ENCODE peak calls at places on chromosomes 5 and 9, in seven cellular contexts. W, N, K, U, J, I and X are unnamed samples.

GRCh38 chr5:1387059-1387755 is 42.3 kb upstream of the CLPTM1L start:
- DNase-seq in W (no peak), N (no peak), K (no peak), U (no peak), J (no peak), I (no peak), X (no peak)

GRCh38 chr9:2267171-2267740 is 252.1 kb downstream of the SMARCA2 start:
- DNase-seq in W (peak; percentile 19), N (peak; percentile 55), K (peak; percentile 50), U (no peak), J (no peak), I (no peak), X (no peak)

GRCh38 chr5:149563461-149563860 is 12.2 kb upstream of the CSNK1A1 start:
- DNase-seq in W (peak; percentile 60), N (peak; percentile 40), K (peak; percentile 75), U (no peak), J (no peak), I (no peak), X (no peak)

GRCh38 chr9:101671567-101671966 is 66.9 kb downstream of the GRIN3A start:
- DNase-seq in W (no peak), N (no peak), K (no peak), U (no peak), J (no peak), I (no peak), X (no peak)

GRCh38 chr5:72427488-72428437 is 79.4 kb downstream of the ZNF366 start:
- DNase-seq in W (peak; percentile 50), N (peak; percentile 67), K (peak; percentile 19), U (no peak), J (no peak), I (no peak), X (no peak)

GRCh38 chr5:39167141-39167972 is 52.0 kb downstream of the FYB1 start:
- DNase-seq in W (peak; percentile 7), N (peak; percentile 15), K (peak; percentile 22), U (no peak), J (no peak), I (no peak), X (no peak)

GRCh38 chr5:55154893-55155292 is 5.1 kb upstream of the GPX8 start:
- DNase-seq in W (peak; percentile 49), N (peak; percentile 52), K (peak; percentile 73), U (no peak), J (no peak), I (no peak), X (no peak)

GRCh38 chr9:37197158-37198033 is 77.0 kb downstream of the ZCCHC7 start:
- DNase-seq in W (peak; percentile 23), N (no peak), K (peak; percentile 24), U (no peak), J (no peak), I (no peak), X (no peak)

GRCh38 chr9:77906991-77907390 is 124.6 kb downstream of the GNAQ start:
- DNase-seq in W (no peak), N (no peak), K (no peak), U (no peak), J (no peak), I (no peak), X (no peak)

GRCh38 chr9:134910146-134910545 is 7.6 kb downstream of the FCN1 start:
- DNase-seq in W (no peak), N (no peak), K (no peak), U (no peak), J (no peak), I (no peak), X (no peak)

GRCh38 chr5:109218767-109219166 is 191.0 kb downstream of the PJA2 start:
- DNase-seq in W (no peak), N (no peak), K (no peak), U (no peak), J (no peak), I (no peak), X (no peak)

GRCh38 chr9:91274950-91275349 is 86.8 kb downstream of the AUH start:
- DNase-seq in W (no peak), N (no peak), K (no peak), U (no peak), J (no peak), I (no peak), X (no peak)

GRCh38 chr5:66252849-66253248 is 108.7 kb downstream of the SREK1 start:
- DNase-seq in W (no peak), N (no peak), K (no peak), U (no peak), J (no peak), I (no peak), X (no peak)

GRCh38 chr5:155697236-155697635 is 629.7 kb upstream of the SGCD start:
- DNase-seq in W (no peak), N (no peak), K (no peak), U (no peak), J (no peak), I (no peak), X (no peak)

GRCh38 chr9:110161940-110162339 is 46.0 kb downstream of the C9orf152 start:
- DNase-seq in W (no peak), N (no peak), K (no peak), U (no peak), J (no peak), I (no peak), X (no peak)

GRCh38 chr5:67214713-67215591 is 18.4 kb upstream of the CD180 start:
- DNase-seq in W (no peak), N (no peak), K (no peak), U (no peak), J (no peak), I (no peak), X (no peak)

GRCh38 chr9:123251324-123251723 is 17.1 kb downstream of the STRBP start:
- DNase-seq in W (no peak), N (no peak), K (no peak), U (no peak), J (no peak), I (no peak), X (no peak)

GRCh38 chr5:5014836-5015235 is 125.3 kb upstream of the ADAMTS16 start:
- DNase-seq in W (peak; percentile 68), N (peak; percentile 82), K (peak; percentile 94), U (no peak), J (no peak), I (no peak), X (no peak)

GRCh38 chr5:35478856-35479682 is 138.6 kb upstream of the SPEF2 start:
- DNase-seq in W (peak; percentile 55), N (peak; percentile 59), K (peak; percentile 72), U (no peak), J (no peak), I (no peak), X (no peak)

GRCh38 chr9:14106699-14107098 is 207.2 kb downstream of the NFIB start:
- DNase-seq in W (no peak), N (no peak), K (no peak), U (no peak), J (no peak), I (no peak), X (no peak)

GRCh38 chr5:167759411-167759821 is 532.0 kb upstream of the WWC1 start:
- DNase-seq in W (peak; percentile 66), N (no peak), K (peak; percentile 68), U (no peak), J (no peak), I (no peak), X (no peak)

GRCh38 chr5:134436523-134437339 is 25.1 kb upstream of the CDKN2AIPNL start:
- DNase-seq in W (peak; percentile 96), N (peak; percentile 77), K (peak; percentile 99), U (peak; percentile 25), J (peak; percentile 21), I (peak; percentile 37), X (peak; percentile 83)

GRCh38 chr5:53603009-53603687 is 42.7 kb downstream of the NDUFS4 start:
- DNase-seq in W (no peak), N (no peak), K (peak; percentile 23), U (no peak), J (no peak), I (no peak), X (no peak)

GRCh38 chr9:131320031-131320685 is 30.6 kb downstream of the PLPP7 start:
- DNase-seq in W (peak; percentile 47), N (peak; percentile 47), K (no peak), U (no peak), J (no peak), I (no peak), X (no peak)

GRCh38 chr5:68749648-68750047 is 344.2 kb upstream of the SLC30A5 start:
- DNase-seq in W (peak; percentile 16), N (no peak), K (peak; percentile 14), U (no peak), J (no peak), I (no peak), X (no peak)

GRCh38 chr9:38085308-38085707 is 16.3 kb upstream of the SHB start:
- DNase-seq in W (no peak), N (no peak), K (no peak), U (no peak), J (no peak), I (no peak), X (peak; percentile 16)

GRCh38 chr9:38047301-38048251 is 21.5 kb downstream of the SHB start:
- DNase-seq in W (peak; percentile 84), N (peak; percentile 86), K (peak; percentile 96), U (no peak), J (no peak), I (no peak), X (no peak)

GRCh38 chr9:132556701-132557100 is 25.7 kb upstream of the BARHL1 start:
- DNase-seq in W (no peak), N (no peak), K (no peak), U (no peak), J (no peak), I (no peak), X (no peak)

GRCh38 chr5:10838038-10838437 is 77.0 kb upstream of the DAP start:
- DNase-seq in W (no peak), N (no peak), K (no peak), U (no peak), J (no peak), I (no peak), X (no peak)

GRCh38 chr9:91177081-91177480 is 184.6 kb downstream of the AUH start:
- DNase-seq in W (no peak), N (no peak), K (no peak), U (no peak), J (no peak), I (no peak), X (peak; percentile 36)

GRCh38 chr9:137000177-137000930 is 4.0 kb upstream of the CLIC3 start:
- DNase-seq in W (peak; percentile 31), N (peak; percentile 85), K (peak; percentile 59), U (no peak), J (no peak), I (peak; percentile 33), X (peak; percentile 74)

GRCh38 chr5:83227611-83228010 is 150.3 kb downstream of the XRCC4 start:
- DNase-seq in W (no peak), N (peak; percentile 2), K (peak; percentile 7), U (no peak), J (no peak), I (no peak), X (no peak)

GRCh38 chr9:126805546-126806262 is 864 bp downstream of the ZBTB43 start:
- DNase-seq in W (peak; percentile 89), N (peak; percentile 63), K (peak; percentile 86), U (peak; percentile 60), J (peak; percentile 66), I (peak; percentile 87), X (peak; percentile 96)

GRCh38 chr9:15304620-15305019 is 2.4 kb downstream of the TTC39B start:
- DNase-seq in W (no peak), N (no peak), K (no peak), U (no peak), J (no peak), I (no peak), X (no peak)

GRCh38 chr9:134861586-134862334 is 18.9 kb upstream of the FCN2 start:
- DNase-seq in W (no peak), N (no peak), K (no peak), U (no peak), J (no peak), I (no peak), X (no peak)

GRCh38 chr5:150639317-150639738 is 1.1 kb upstream of the SYNPO start:
- DNase-seq in W (no peak), N (no peak), K (no peak), U (no peak), J (no peak), I (no peak), X (no peak)